ENCODE peak calls at places on chromosomes 7 and 10, in seven cellular contexts. B is neural progenitor cell, T is HCT116, C is GM23248, I is GM23338, G is OCI-LY7, O is hepatocyte. U is an unnamed sample. For H3K4me1, the result is how much of the 10 kb centered on the place peaks cover.

GRCh38 chr7:158424011-158424410 is 163.6 kb downstream of the PTPRN2 start:
- DNase-seq in B (no peak), T (no peak), C (no peak), I (no peak), G (no peak), O (no peak), U (no peak)

GRCh38 chr7:92266415-92267241 is 20.9 kb downstream of the ANKIB1 start:
- DNase-seq in B (no peak), T (no peak), C (peak), I (peak), G (no peak), O (no peak), U (peak)

GRCh38 chr7:148264933-148265557 is 325.5 kb upstream of the C7orf33 start:
- DNase-seq in B (peak), T (peak), C (peak), I (peak), G (peak), O (peak), U (peak)

GRCh38 chr10:14971867-14972448 is 12.8 kb downstream of the MEIG1 start:
- DNase-seq in B (peak), T (no peak), C (no peak), I (peak), G (peak), O (no peak), U (peak)

GRCh38 chr7:55964261-55964801 is at the start of gene NIPSNAP2:
- DNase-seq in B (peak), T (peak), C (peak), I (peak), G (peak), O (peak), U (peak)

GRCh38 chr10:35409094-35409582 is 72.8 kb downstream of the CCNY start:
- DNase-seq in B (no peak), T (no peak), C (peak), I (no peak), G (no peak), O (no peak), U (peak)

GRCh38 chr7:130486963-130487324 is 4.9 kb upstream of the MEST start:
- DNase-seq in B (no peak), T (no peak), C (no peak), I (no peak), G (no peak), O (no peak), U (peak)

GRCh38 chr10:100859204-100859763 is 53.5 kb upstream of the SLF2 start:
- DNase-seq in B (no peak), T (no peak), C (no peak), I (peak), G (no peak), O (no peak), U (no peak)

GRCh38 chr10:18689498-18689897 is 30.3 kb downstream of the ARL5B start:
- DNase-seq in B (peak), T (no peak), C (peak), I (peak), G (no peak), O (peak), U (peak)

GRCh38 chr7:24102988-24103387 is 181.0 kb upstream of the NPY start:
- DNase-seq in B (no peak), T (no peak), C (no peak), I (no peak), G (no peak), O (no peak), U (no peak)

GRCh38 chr10:19629559-19629958 is 186.7 kb upstream of the PLXDC2 start:
- DNase-seq in B (peak), T (no peak), C (peak), I (peak), G (no peak), O (peak), U (no peak)

GRCh38 chr10:130686680-130687300 is 550.6 kb downstream of the GLRX3 start:
- DNase-seq in B (peak), T (no peak), C (peak), I (peak), G (no peak), O (peak), U (peak)

GRCh38 chr7:91690541-91690940 is 190.0 kb downstream of the MTERF1 start:
- DNase-seq in B (no peak), T (no peak), C (no peak), I (no peak), G (no peak), O (no peak), U (no peak)

GRCh38 chr7:41148521-41148951 is 554.4 kb downstream of the INHBA start:
- DNase-seq in B (no peak), T (peak), C (peak), I (no peak), G (no peak), O (no peak), U (peak)

GRCh38 chr7:106400990-106401389 is 116.2 kb upstream of the NAMPT start:
- DNase-seq in B (peak), T (no peak), C (no peak), I (peak), G (no peak), O (no peak), U (no peak)

GRCh38 chr7:81956520-81956919 is 186.7 kb upstream of the HGF start:
- DNase-seq in B (peak), T (peak), C (peak), I (peak), G (peak), O (peak), U (peak)

GRCh38 chr10:102660891-102661613 is 16.8 kb downstream of the TRIM8 start:
- DNase-seq in B (peak), T (no peak), C (peak), I (no peak), G (peak), O (peak), U (no peak)

GRCh38 chr10:92737484-92737883 is 47.7 kb downstream of the HHEX start:
- DNase-seq in B (no peak), T (no peak), C (no peak), I (no peak), G (no peak), O (no peak), U (no peak)

GRCh38 chr10:31961264-31961663 is 32.6 kb upstream of the ARHGAP12 start:
- DNase-seq in B (no peak), T (no peak), C (no peak), I (no peak), G (no peak), O (no peak), U (peak)

GRCh38 chr10:118974951-118975350 is 54.6 kb upstream of the NANOS1 start:
- DNase-seq in B (no peak), T (no peak), C (no peak), I (no peak), G (no peak), O (no peak), U (no peak)
- TF ChIP-seq EZH2phosphoT487 in B (no peak), T (no peak), C (no peak), I (no peak), G (no peak), O (no peak), U (no peak)

GRCh38 chr10:97759157-97759980 is 12.4 kb downstream of the SFRP5 start:
- DNase-seq in B (peak), T (peak), C (peak), I (peak), G (peak), O (peak), U (peak)
- H3K4me1 ChIP-seq in B (under half), T (under half), C (under half), I (under half), G (under half), O (under half), U (under half)

GRCh38 chr7:101631224-101631714 is 2.2 kb upstream of the MYL10 start:
- DNase-seq in B (no peak), T (no peak), C (no peak), I (no peak), G (no peak), O (peak), U (peak)
- TF ChIP-seq EZH2phosphoT487 in B (no peak), T (no peak), C (no peak), I (no peak), G (no peak), O (no peak), U (no peak)

GRCh38 chr7:828793-829561 is 3.3 kb upstream of the SUN1 start:
- DNase-seq in B (no peak), T (no peak), C (no peak), I (no peak), G (no peak), O (no peak), U (no peak)
- H3K4me1 ChIP-seq in B (under half), T (under half), C (under half), I (under half), G (under half), O (under half), U (under half)

DNA sequence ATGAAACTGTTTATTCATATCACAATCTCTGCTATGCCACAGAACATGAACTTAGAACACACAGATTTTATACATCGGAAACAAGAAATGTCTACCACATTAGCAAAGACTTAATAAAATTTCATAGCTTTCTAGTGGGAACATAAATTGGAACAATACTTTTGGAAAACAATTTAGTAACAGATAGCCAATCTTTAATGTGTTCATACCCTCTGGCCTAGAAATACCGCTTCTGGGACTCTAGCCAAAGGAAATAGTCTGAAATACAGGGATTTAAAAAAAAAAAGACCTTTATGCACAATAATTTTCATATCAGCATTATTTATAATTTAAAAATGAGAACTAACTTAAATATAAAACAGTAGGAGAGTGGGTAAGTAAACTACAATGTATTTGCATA is 168.5 kb downstream of the PLXNA4 start:
- DNase-seq in B (no peak), T (no peak), C (no peak), I (no peak), G (no peak), O (no peak), U (no peak)
- TF ChIP-seq EZH2phosphoT487 in B (no peak), T (no peak), C (no peak), I (no peak), G (no peak), O (no peak), U (no peak)